ENCODE peak calls at places on chromosomes 5 and 9, in five cellular contexts. R is HepG2, G is IMR-90, L is A549, P is K562. W is an unnamed sample.
A peak's percentile ranks its signal among the peaks of the same experiment; 100 is the strongest.

GRCh38 chr5:111133436-111133751 is 41.2 kb downstream of the WDR36 start:
- DNase-seq in L (no peak), R (no peak), G (no peak), P (no peak), W (no peak)

GRCh38 chr5:26205146-26205545 is 833.2 kb downstream of the CDH9 start:
- DNase-seq in R (no peak), P (no peak), L (no peak), G (no peak), W (no peak)

GRCh38 chr9:26597542-26597941 is 295.1 kb downstream of the CAAP1 start:
- DNase-seq in L (no peak), G (no peak), R (no peak), P (no peak), W (no peak)

GRCh38 chr9:12426198-12426864 is 266.9 kb upstream of the TYRP1 start:
- DNase-seq in G (no peak), P (no peak), R (no peak), L (peak; percentile 24), W (no peak)

GRCh38 chr9:127451681-127452480 is 571 bp downstream of the LRSAM1 start:
- DNase-seq in R (no peak), P (peak; percentile 83), G (peak; percentile 57), L (peak; percentile 75), W (no peak)

GRCh38 chr5:170523129-170523497 is 19.3 kb downstream of the KCNIP1 start:
- DNase-seq in P (no peak), L (no peak), R (no peak), G (no peak), W (no peak)

GRCh38 chr5:97545856-97546570 is 363.0 kb upstream of the RIOK2 start:
- DNase-seq in G (peak; percentile 50), R (no peak), P (no peak), L (no peak), W (no peak)

GRCh38 chr9:91395106-91395552 is 28.5 kb downstream of the NFIL3 start:
- DNase-seq in R (peak; percentile 88), G (peak; percentile 53), P (no peak), L (peak; percentile 64), W (no peak)

GRCh38 chr5:73770601-73771025 is 144.6 kb downstream of the ARHGEF28 start:
- DNase-seq in R (peak; percentile 77), G (peak; percentile 71), P (no peak), L (no peak), W (no peak)

GRCh38 chr9:126331964-126332748 is 5.5 kb downstream of the MVB12B start:
- DNase-seq in R (no peak), G (no peak), P (no peak), L (no peak), W (no peak)

GRCh38 chr5:34656700-34657549 is 797 bp downstream of the RAI14 start:
- DNase-seq in P (peak; percentile 64), R (no peak), L (no peak), G (no peak), W (no peak)

GRCh38 chr5:103243665-103244064 is 14.9 kb upstream of the MACIR start:
- DNase-seq in L (no peak), R (no peak), P (no peak), G (peak; percentile 67), W (no peak)

GRCh38 chr5:32100230-32100629 is 73.9 kb downstream of the GOLPH3 start:
- DNase-seq in G (no peak), P (no peak), L (no peak), R (no peak), W (no peak)

GRCh38 chr5:150184990-150185952 is 4.6 kb upstream of the SLC6A7 start:
- DNase-seq in L (no peak), R (peak; percentile 28), G (no peak), P (no peak), W (no peak)

GRCh38 chr9:84815554-84815953 is 146.0 kb downstream of the NTRK2 start:
- DNase-seq in L (no peak), G (no peak), R (no peak), P (no peak), W (no peak)

GRCh38 chr9:120892177-120892747 is 15.3 kb upstream of the PHF19 start:
- DNase-seq in G (no peak), R (no peak), L (no peak), P (no peak), W (no peak)

GRCh38 chr5:173743641-173744343 is 127.3 kb upstream of the BOD1 start:
- DNase-seq in G (no peak), P (no peak), R (peak; percentile 50), L (no peak), W (no peak)

GRCh38 chr9:21872696-21873095 is 70.3 kb downstream of the MTAP start:
- DNase-seq in G (no peak), P (no peak), L (no peak), R (no peak), W (no peak)

DNA sequence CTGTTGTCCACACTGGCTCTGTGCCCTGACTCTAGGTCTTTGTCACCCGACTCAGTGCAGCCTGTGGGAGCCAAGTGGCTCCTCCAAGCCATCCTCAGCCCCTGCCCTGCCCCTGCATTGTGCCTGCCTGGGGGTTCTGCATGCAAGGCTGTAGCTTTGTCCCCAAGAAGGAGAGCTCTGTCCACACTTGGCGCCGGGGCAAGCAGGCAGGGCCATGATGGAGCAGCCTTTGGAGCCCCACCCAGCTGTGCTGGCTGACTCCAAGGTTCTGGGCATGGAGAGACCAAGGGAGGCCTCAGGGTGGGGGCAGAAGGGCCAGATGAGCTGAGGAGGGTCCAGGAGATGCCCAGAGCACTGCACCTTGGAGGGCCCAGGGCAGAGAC is 226.2 kb downstream of the CACNA1B start:
- DNase-seq in R (no peak), P (no peak), L (no peak), G (no peak), W (peak; percentile 35)
- TF ChIP-seq MAFK in R (no peak), P (no peak), L (no peak), G (no peak), W (no peak)

DNA sequence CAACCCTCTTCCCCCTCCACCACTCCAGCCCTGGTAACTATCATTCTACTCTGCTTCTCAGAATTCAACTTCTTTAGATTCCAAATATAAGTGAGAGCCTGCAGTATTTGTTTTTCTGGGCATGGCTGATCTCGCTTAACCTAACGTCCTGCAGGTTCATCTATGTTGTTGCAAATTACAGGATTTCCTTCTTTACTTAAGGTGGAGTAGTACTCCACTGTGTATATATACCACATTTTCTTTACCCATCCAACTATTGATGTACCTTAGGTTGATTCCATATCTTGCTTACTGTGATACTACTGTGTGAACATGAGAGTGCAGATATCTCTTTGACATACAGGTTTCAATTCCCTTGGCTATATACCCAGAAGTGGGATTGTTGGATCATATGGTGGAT is 106.3 kb upstream of the ZNF366 start:
- DNase-seq in P (no peak), L (no peak), G (no peak), R (no peak), W (no peak)
- TF ChIP-seq MAFK in P (no peak), L (no peak), G (no peak), R (no peak), W (no peak)

DNA sequence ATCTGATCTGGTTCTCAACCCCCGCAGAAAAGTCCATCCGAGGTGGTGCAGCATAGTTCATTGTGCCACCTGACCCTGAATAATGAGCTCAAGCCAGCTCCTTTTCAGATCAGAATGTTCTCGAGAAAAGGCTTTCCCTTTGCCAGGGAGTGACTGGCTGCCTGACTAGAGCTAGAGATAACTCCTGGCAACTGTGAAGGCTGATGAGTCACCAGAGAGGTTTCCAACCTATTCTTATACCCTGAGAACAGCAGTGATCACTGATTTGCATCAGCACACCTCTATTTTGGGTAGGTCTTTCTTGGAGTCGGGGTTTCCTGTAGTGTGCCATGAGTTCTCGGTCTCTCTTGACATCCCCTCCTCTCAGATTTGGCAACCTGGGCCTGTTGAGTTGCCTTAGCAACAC is 127.9 kb downstream of the PIK3R1 start:
- DNase-seq in P (peak; percentile 57), L (peak; percentile 38), G (peak; percentile 81), R (no peak), W (no peak)
- TF ChIP-seq MAFK in P (no peak), L (no peak), G (no peak), R (no peak), W (no peak)

GRCh38 chr9:38066907-38067610 is 2.0 kb downstream of the SHB start:
- DNase-seq in L (no peak), P (no peak), G (no peak), R (no peak), W (no peak)

GRCh38 chr9:38068866-38069628 is at the start of gene SHB:
- DNase-seq in L (peak; percentile 71), R (peak; percentile 56), P (peak; percentile 98), G (peak; percentile 33), W (peak; percentile 69)

GRCh38 chr9:38067892-38068615 is 973 bp downstream of the SHB start:
- DNase-seq in R (no peak), P (no peak), L (no peak), G (no peak), W (no peak)

GRCh38 chr9:38067611-38067891 is 1.5 kb downstream of the SHB start:
- DNase-seq in G (no peak), L (no peak), P (no peak), R (no peak), W (no peak)

DNA sequence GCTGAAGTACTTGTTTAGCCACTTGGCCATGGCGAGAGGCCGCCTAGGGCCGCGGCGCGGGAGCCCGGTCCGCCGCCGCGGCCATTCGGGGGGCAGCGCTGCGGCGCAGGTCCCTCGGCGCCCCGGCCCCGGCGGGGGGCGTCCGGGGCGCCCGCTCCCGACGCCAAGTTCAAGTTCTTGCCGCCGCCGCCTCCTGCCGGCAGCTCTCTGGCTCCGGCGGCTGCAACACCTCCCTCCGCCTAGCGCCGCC is 486 bp downstream of the SHB start:
- DNase-seq in G (peak; percentile 59), R (no peak), L (peak; percentile 60), P (peak; percentile 71), W (no peak)
- TF ChIP-seq MAFK in G (no peak), R (no peak), L (no peak), P (no peak), W (no peak)

GRCh38 chr5:76145945-76146344 is 62.8 kb downstream of the SV2C start:
- DNase-seq in R (peak; percentile 16), G (peak; percentile 1), P (peak; percentile 36), L (peak; percentile 62), W (peak; percentile 13)
- TF ChIP-seq MAFK in R (no peak), G (no peak), P (no peak), L (no peak), W (no peak)